ENCODE peak calls at places on chromosomes 7 and 10, in eight cellular contexts. X is HCT116, I is A549, Y is GM23338, C is Panc1, T is K562, Z is HepG2, L is GM12878. V is an unnamed sample.
A peak's percentile ranks its signal among the peaks of the same experiment; 100 is the strongest.

GRCh38 chr7:128713794-128714193 is 25.4 kb upstream of the CALU start:
- DNase-seq in X (no peak), I (no peak), Y (no peak), C (no peak), T (no peak), Z (no peak), L (no peak), V (no peak)

GRCh38 chr7:134365341-134366054 is 48.8 kb upstream of the SLC35B4 start:
- DNase-seq in X (no peak), I (peak; percentile 78), Y (no peak), C (no peak), T (peak; percentile 51), Z (no peak), L (no peak), V (no peak)

GRCh38 chr7:25216837-25217236 is 11.4 kb downstream of the NPVF start:
- DNase-seq in X (peak; percentile 29), I (no peak), Y (peak; percentile 72), C (peak; percentile 35), T (peak; percentile 32), Z (peak; percentile 39), L (peak; percentile 11), V (no peak)

GRCh38 chr7:158000160-158000559 is 587.5 kb downstream of the PTPRN2 start:
- DNase-seq in X (peak; percentile 28), I (no peak), Y (peak; percentile 3), C (no peak), T (no peak), Z (no peak), L (no peak), V (no peak)

GRCh38 chr10:91705948-91706670 is 73.2 kb upstream of the PPP1R3C start:
- DNase-seq in X (no peak), I (no peak), Y (no peak), C (no peak), T (no peak), Z (peak; percentile 53), L (no peak), V (no peak)

GRCh38 chr10:22611425-22612111 is 102.8 kb downstream of the PIP4K2A start:
- DNase-seq in X (no peak), I (no peak), Y (no peak), C (no peak), T (no peak), Z (no peak), L (peak; percentile 57), V (no peak)

GRCh38 chr10:129560355-129560754 is 93.3 kb downstream of the MGMT start:
- DNase-seq in X (no peak), I (no peak), Y (no peak), C (no peak), T (no peak), Z (no peak), L (no peak), V (no peak)

GRCh38 chr10:126639084-126639483 is 31.4 kb downstream of the C10orf90 start:
- DNase-seq in X (no peak), I (no peak), Y (no peak), C (no peak), T (no peak), Z (no peak), L (no peak), V (no peak)

GRCh38 chr7:371119-371778 is 81.3 kb downstream of the FOXL3 start:
- DNase-seq in X (no peak), I (peak; percentile 48), Y (no peak), C (no peak), T (peak; percentile 39), Z (peak; percentile 90), L (no peak), V (peak; percentile 10)

DNA sequence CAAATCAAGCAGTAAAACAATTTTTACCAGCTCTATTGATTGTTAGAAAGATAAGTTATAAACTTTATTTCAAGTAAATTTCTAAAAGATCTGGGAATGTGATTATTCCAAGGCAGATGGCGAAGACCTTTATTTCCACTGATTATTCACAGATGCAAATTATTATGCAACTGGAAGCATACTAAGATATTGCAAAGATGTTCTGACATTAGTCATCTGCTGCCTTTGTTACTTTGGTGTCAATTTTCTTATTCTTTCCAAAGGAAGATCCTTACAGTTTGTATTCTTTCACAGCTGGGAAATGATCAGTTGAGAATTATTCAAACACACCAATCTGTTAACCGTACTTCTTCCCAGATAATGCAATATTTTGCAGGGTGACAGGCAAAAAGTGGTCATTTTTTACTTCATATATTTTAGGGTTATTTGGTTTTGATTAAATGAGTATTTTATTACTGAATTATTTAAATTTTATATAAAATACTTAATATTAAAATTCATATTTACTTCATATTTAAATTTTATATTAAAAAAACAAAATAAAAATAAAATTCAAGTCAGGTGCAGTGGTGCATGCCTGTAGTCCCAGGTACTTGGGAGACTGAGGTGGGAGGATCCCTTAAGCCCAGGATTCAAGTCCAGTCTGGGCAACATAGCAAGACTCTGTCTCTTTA is 171.3 kb downstream of the FZD1 start:
- DNase-seq in X (no peak), I (no peak), Y (no peak), C (no peak), T (no peak), Z (no peak), L (no peak), V (no peak)
- TF ChIP-seq REST in X (no peak), I (no peak), Y (no peak), C (no peak), T (no peak), Z (no peak), L (no peak), V (no peak)

GRCh38 chr10:132833421-132834111 is 47.6 kb upstream of the NKX6-2 start:
- DNase-seq in X (no peak), I (no peak), Y (no peak), C (no peak), T (no peak), Z (no peak), L (no peak), V (no peak)
- TF ChIP-seq REST in X (no peak), I (no peak), Y (no peak), C (no peak), T (no peak), Z (no peak), L (no peak), V (no peak)

GRCh38 chr7:4602905-4603842 is 78.9 kb upstream of the FOXK1 start:
- DNase-seq in X (no peak), I (no peak), Y (no peak), C (no peak), T (no peak), Z (no peak), L (no peak), V (no peak)
- TF ChIP-seq REST in X (no peak), I (no peak), Y (no peak), C (no peak), T (no peak), Z (no peak), L (no peak), V (no peak)

GRCh38 chr7:76222839-76223238 is 21.1 kb downstream of the SRRM3 start:
- DNase-seq in X (no peak), I (no peak), Y (no peak), C (no peak), T (no peak), Z (no peak), L (no peak), V (no peak)

GRCh38 chr7:76223286-76223972 is 21.7 kb downstream of the SRRM3 start:
- DNase-seq in X (no peak), I (no peak), Y (no peak), C (no peak), T (no peak), Z (no peak), L (no peak), V (no peak)

GRCh38 chr7:76224695-76225094 is 23.0 kb downstream of the SRRM3 start:
- DNase-seq in X (no peak), I (no peak), Y (peak; percentile 64), C (no peak), T (no peak), Z (no peak), L (no peak), V (no peak)

GRCh38 chr7:76225951-76226350 is 24.3 kb downstream of the SRRM3 start:
- DNase-seq in X (no peak), I (no peak), Y (no peak), C (no peak), T (no peak), Z (peak; percentile 28), L (no peak), V (no peak)

GRCh38 chr7:76225379-76225778 is 23.7 kb downstream of the SRRM3 start:
- DNase-seq in X (no peak), I (no peak), Y (peak; percentile 85), C (no peak), T (peak; percentile 77), Z (no peak), L (no peak), V (no peak)
- TF ChIP-seq REST in X (peak; percentile 85), I (peak; percentile 85), Y (peak; percentile 85), C (peak; percentile 89), T (peak; percentile 92), Z (peak; percentile 95), L (peak; percentile 89), V (peak; percentile 92)